ENCODE peak calls at places on chromosomes 5 and 9, in nine cellular contexts. One of them, this sample, is unnamed.

GRCh38 chr9:70539007-70539406 is 124.5 kb upstream of the KLF9 start:
- DNase-seq in CD8-positive, alpha-beta T cell: no peak
- DNase-seq in colonic mucosa: no peak
- DNase-seq in left ventricle myocardium inferior: no peak
- DNase-seq in GM23338: no peak
- DNase-seq in upper lobe of right lung: no peak
- DNase-seq in A549: no peak
- DNase-seq in choroid plexus epithelial cell: no peak
- DNase-seq in astrocyte of the spinal cord: no peak
- DNase-seq in this sample: no peak

GRCh38 chr9:113912816-113913215 is 36.7 kb downstream of the ZNF618 start:
- DNase-seq in CD8-positive, alpha-beta T cell: no peak
- DNase-seq in A549: no peak
- DNase-seq in upper lobe of right lung: no peak
- DNase-seq in choroid plexus epithelial cell: no peak
- DNase-seq in colonic mucosa: no peak
- DNase-seq in left ventricle myocardium inferior: no peak
- DNase-seq in astrocyte of the spinal cord: no peak
- DNase-seq in GM23338: no peak
- DNase-seq in this sample: peak; percentile 17

GRCh38 chr5:127916875-127917573 is 166.5 kb upstream of the SLC12A2 start:
- DNase-seq in choroid plexus epithelial cell: peak; percentile 39
- DNase-seq in A549: no peak
- DNase-seq in GM23338: no peak
- DNase-seq in left ventricle myocardium inferior: no peak
- DNase-seq in colonic mucosa: no peak
- DNase-seq in upper lobe of right lung: no peak
- DNase-seq in astrocyte of the spinal cord: no peak
- DNase-seq in CD8-positive, alpha-beta T cell: no peak
- DNase-seq in this sample: no peak

GRCh38 chr5:95870105-95870672 is 47.7 kb upstream of the GLRX start:
- DNase-seq in astrocyte of the spinal cord: peak; percentile 60
- DNase-seq in CD8-positive, alpha-beta T cell: no peak
- DNase-seq in colonic mucosa: no peak
- DNase-seq in A549: no peak
- DNase-seq in left ventricle myocardium inferior: no peak
- DNase-seq in upper lobe of right lung: no peak
- DNase-seq in choroid plexus epithelial cell: peak; percentile 62
- DNase-seq in GM23338: no peak
- DNase-seq in this sample: peak; percentile 55

GRCh38 chr9:107793541-107793940 is 304.0 kb upstream of the KLF4 start:
- DNase-seq in GM23338: no peak
- DNase-seq in upper lobe of right lung: no peak
- DNase-seq in CD8-positive, alpha-beta T cell: no peak
- DNase-seq in A549: no peak
- DNase-seq in choroid plexus epithelial cell: no peak
- DNase-seq in colonic mucosa: no peak
- DNase-seq in astrocyte of the spinal cord: no peak
- DNase-seq in left ventricle myocardium inferior: no peak
- DNase-seq in this sample: peak; percentile 72

GRCh38 chr9:137294091-137294683 is 7.9 kb downstream of the NRARP start:
- DNase-seq in GM23338: peak; percentile 81
- DNase-seq in CD8-positive, alpha-beta T cell: no peak
- DNase-seq in colonic mucosa: peak; percentile 76
- DNase-seq in choroid plexus epithelial cell: peak; percentile 61
- DNase-seq in astrocyte of the spinal cord: peak; percentile 40
- DNase-seq in A549: peak; percentile 72
- DNase-seq in left ventricle myocardium inferior: no peak
- DNase-seq in upper lobe of right lung: peak; percentile 71
- DNase-seq in this sample: peak; percentile 63

GRCh38 chr5:148934895-148935400 is 108.5 kb downstream of the ADRB2 start:
- DNase-seq in GM23338: no peak
- DNase-seq in colonic mucosa: no peak
- DNase-seq in upper lobe of right lung: no peak
- DNase-seq in A549: no peak
- DNase-seq in choroid plexus epithelial cell: no peak
- DNase-seq in left ventricle myocardium inferior: no peak
- DNase-seq in astrocyte of the spinal cord: no peak
- DNase-seq in CD8-positive, alpha-beta T cell: no peak
- DNase-seq in this sample: no peak

GRCh38 chr5:1763960-1764605 is 35.6 kb downstream of the MRPL36 start:
- DNase-seq in A549: no peak
- DNase-seq in colonic mucosa: no peak
- DNase-seq in GM23338: no peak
- DNase-seq in astrocyte of the spinal cord: no peak
- DNase-seq in choroid plexus epithelial cell: no peak
- DNase-seq in left ventricle myocardium inferior: no peak
- DNase-seq in CD8-positive, alpha-beta T cell: no peak
- DNase-seq in upper lobe of right lung: peak; percentile 53
- DNase-seq in this sample: no peak

GRCh38 chr9:87498046-87498815 is 564 bp downstream of the DAPK1 start:
- DNase-seq in upper lobe of right lung: peak; percentile 87
- DNase-seq in GM23338: peak; percentile 79
- DNase-seq in astrocyte of the spinal cord: peak; percentile 30
- DNase-seq in colonic mucosa: peak; percentile 43
- DNase-seq in CD8-positive, alpha-beta T cell: no peak
- DNase-seq in left ventricle myocardium inferior: peak; percentile 31
- DNase-seq in choroid plexus epithelial cell: peak; percentile 32
- DNase-seq in A549: peak; percentile 69
- DNase-seq in this sample: peak; percentile 8
- TF ChIP-seq CTCF in upper lobe of right lung: peak; percentile 38
- TF ChIP-seq CTCF in GM23338: peak; percentile 19
- TF ChIP-seq CTCF in astrocyte of the spinal cord: peak; percentile 23
- TF ChIP-seq CTCF in colonic mucosa: no peak
- TF ChIP-seq CTCF in CD8-positive, alpha-beta T cell: no peak
- TF ChIP-seq CTCF in left ventricle myocardium inferior: peak; percentile 32
- TF ChIP-seq CTCF in choroid plexus epithelial cell: peak; percentile 26
- TF ChIP-seq CTCF in A549: no peak
- TF ChIP-seq CTCF in this sample: no peak

GRCh38 chr9:129384138-129384886 is 206.3 kb upstream of the IER5L start:
- DNase-seq in CD8-positive, alpha-beta T cell: no peak
- DNase-seq in GM23338: no peak
- DNase-seq in choroid plexus epithelial cell: no peak
- DNase-seq in astrocyte of the spinal cord: no peak
- DNase-seq in left ventricle myocardium inferior: no peak
- DNase-seq in A549: no peak
- DNase-seq in upper lobe of right lung: no peak
- DNase-seq in colonic mucosa: no peak
- DNase-seq in this sample: no peak
- H3K4me3 ChIP-seq in CD8-positive, alpha-beta T cell: peak overlapping the region; percentile 46
- H3K4me3 ChIP-seq in GM23338: peak overlapping the region; percentile 71
- H3K4me3 ChIP-seq in choroid plexus epithelial cell: peak overlapping the region; percentile 57
- H3K4me3 ChIP-seq in astrocyte of the spinal cord: no peak overlapping the region
- H3K4me3 ChIP-seq in left ventricle myocardium inferior: peak overlapping the region; percentile 75
- H3K4me3 ChIP-seq in A549: no peak overlapping the region
- H3K4me3 ChIP-seq in upper lobe of right lung: peak overlapping the region; percentile 69
- H3K4me3 ChIP-seq in colonic mucosa: peak overlapping the region; percentile 47
- H3K4me3 ChIP-seq in this sample: peak overlapping the region; percentile 39

GRCh38 chr5:135010502-135011354 is 23.3 kb downstream of the PITX1 start:
- DNase-seq in GM23338: no peak
- DNase-seq in CD8-positive, alpha-beta T cell: peak; percentile 29
- DNase-seq in colonic mucosa: no peak
- DNase-seq in A549: no peak
- DNase-seq in choroid plexus epithelial cell: no peak
- DNase-seq in upper lobe of right lung: peak; percentile 10
- DNase-seq in left ventricle myocardium inferior: no peak
- DNase-seq in astrocyte of the spinal cord: no peak
- DNase-seq in this sample: no peak
- TF ChIP-seq CTCF in GM23338: no peak
- TF ChIP-seq CTCF in CD8-positive, alpha-beta T cell: no peak
- TF ChIP-seq CTCF in colonic mucosa: no peak
- TF ChIP-seq CTCF in A549: peak; percentile 24
- TF ChIP-seq CTCF in choroid plexus epithelial cell: peak; percentile 8
- TF ChIP-seq CTCF in upper lobe of right lung: no peak
- TF ChIP-seq CTCF in left ventricle myocardium inferior: no peak
- TF ChIP-seq CTCF in astrocyte of the spinal cord: no peak
- TF ChIP-seq CTCF in this sample: peak; percentile 21

GRCh38 chr9:123355761-123356520 is at the start of gene CRB2:
- DNase-seq in left ventricle myocardium inferior: no peak
- DNase-seq in CD8-positive, alpha-beta T cell: no peak
- DNase-seq in astrocyte of the spinal cord: no peak
- DNase-seq in colonic mucosa: no peak
- DNase-seq in GM23338: peak; percentile 92
- DNase-seq in A549: no peak
- DNase-seq in choroid plexus epithelial cell: no peak
- DNase-seq in upper lobe of right lung: no peak
- DNase-seq in this sample: no peak
- H3K4me3 ChIP-seq in left ventricle myocardium inferior: no peak within 1 kb of the TSS
- H3K4me3 ChIP-seq in CD8-positive, alpha-beta T cell: no peak within 1 kb of the TSS
- H3K4me3 ChIP-seq in astrocyte of the spinal cord: no peak within 1 kb of the TSS
- H3K4me3 ChIP-seq in colonic mucosa: no peak within 1 kb of the TSS
- H3K4me3 ChIP-seq in GM23338: peak within 1 kb of the TSS; percentile 60
- H3K4me3 ChIP-seq in A549: no peak within 1 kb of the TSS
- H3K4me3 ChIP-seq in choroid plexus epithelial cell: no peak within 1 kb of the TSS
- H3K4me3 ChIP-seq in upper lobe of right lung: no peak within 1 kb of the TSS
- H3K4me3 ChIP-seq in this sample: no peak within 1 kb of the TSS

GRCh38 chr5:139091439-139092156 is 106.6 kb downstream of the SIL1 start:
- DNase-seq in GM23338: no peak
- DNase-seq in CD8-positive, alpha-beta T cell: no peak
- DNase-seq in choroid plexus epithelial cell: peak; percentile 65
- DNase-seq in colonic mucosa: no peak
- DNase-seq in astrocyte of the spinal cord: peak; percentile 21
- DNase-seq in left ventricle myocardium inferior: no peak
- DNase-seq in A549: no peak
- DNase-seq in upper lobe of right lung: no peak
- DNase-seq in this sample: peak; percentile 36
- TF ChIP-seq CTCF in GM23338: peak; percentile 42
- TF ChIP-seq CTCF in CD8-positive, alpha-beta T cell: no peak
- TF ChIP-seq CTCF in choroid plexus epithelial cell: peak; percentile 54
- TF ChIP-seq CTCF in colonic mucosa: no peak
- TF ChIP-seq CTCF in astrocyte of the spinal cord: peak; percentile 19
- TF ChIP-seq CTCF in left ventricle myocardium inferior: peak; percentile 58
- TF ChIP-seq CTCF in A549: no peak
- TF ChIP-seq CTCF in upper lobe of right lung: peak; percentile 18
- TF ChIP-seq CTCF in this sample: peak; percentile 6

This sample was measured in fibroblast of mammary gland.